ENCODE peak calls at places on chromosome 10, in ten cellular contexts. P is astrocyte of the spinal cord; S is effector CD4-positive, alpha-beta T cell; A is GM12865; Z is brain microvascular endothelial cell; I is neural progenitor cell; M is T-helper 17 cell; C is T-helper 9 cell; T is endothelial cell; B is Calu3. L is an unnamed sample.

GRCh38 chr10:72001026-72001380 is 36.8 kb downstream of the CHST3 start:
- DNase-seq in B (no peak), Z (no peak), A (no peak), I (no peak), C (no peak), T (no peak), M (no peak), P (no peak), S (no peak), L (no peak)

GRCh38 chr10:132337019-132337418 is 5.0 kb downstream of the LRRC27 start:
- DNase-seq in T (no peak), S (no peak), C (no peak), A (no peak), M (no peak), I (peak), B (no peak), P (peak), Z (no peak), L (no peak)

GRCh38 chr10:24989867-24990266 is 26.1 kb downstream of the ENKUR start:
- DNase-seq in I (no peak), C (no peak), A (no peak), M (no peak), B (no peak), P (peak), Z (no peak), S (no peak), T (no peak), L (no peak)

GRCh38 chr10:234708-235406 is 99.6 kb downstream of the ZMYND11 start:
- DNase-seq in B (no peak), M (no peak), P (no peak), A (no peak), I (no peak), T (no peak), S (no peak), C (no peak), Z (no peak), L (no peak)

GRCh38 chr10:77837248-77837924 is 89.2 kb downstream of the DLG5 start:
- DNase-seq in S (peak), M (peak), P (peak), B (no peak), C (peak), A (peak), I (peak), T (peak), Z (peak), L (peak)

GRCh38 chr10:635088-635861 is 54.2 kb downstream of the DIP2C start:
- DNase-seq in S (no peak), M (no peak), A (no peak), B (no peak), P (no peak), T (no peak), I (no peak), Z (no peak), C (no peak), L (no peak)

GRCh38 chr10:48476279-48476982 is 128.4 kb downstream of the ARHGAP22 start:
- DNase-seq in A (no peak), Z (no peak), I (no peak), P (no peak), B (no peak), S (no peak), C (no peak), T (no peak), M (no peak), L (peak)

GRCh38 chr10:74177140-74177677 is 26.2 kb downstream of the ADK start:
- DNase-seq in S (peak), B (peak), M (no peak), I (no peak), Z (peak), A (peak), P (no peak), C (peak), T (no peak), L (peak)

GRCh38 chr10:92891885-92892705 is 43.8 kb downstream of the EXOC6 start:
- DNase-seq in Z (peak), C (no peak), B (peak), S (no peak), P (peak), I (no peak), T (no peak), M (no peak), A (no peak), L (peak)

GRCh38 chr10:47262606-47263295 is 37.2 kb upstream of the GDF10 start:
- DNase-seq in B (no peak), T (no peak), S (no peak), Z (peak), A (no peak), P (peak), I (no peak), C (no peak), M (no peak), L (no peak)

GRCh38 chr10:99538287-99538917 is 5.7 kb downstream of the NKX2-3 start:
- DNase-seq in A (no peak), Z (no peak), I (no peak), T (no peak), C (no peak), P (no peak), M (no peak), S (no peak), B (no peak), L (peak)

GRCh38 chr10:10826125-10826524 is 191.5 kb upstream of the CELF2 start:
- DNase-seq in B (no peak), P (peak), A (no peak), I (no peak), C (no peak), S (no peak), T (no peak), Z (peak), M (no peak), L (no peak)

GRCh38 chr10:63866747-63867140 is 345.5 kb downstream of the REEP3 start:
- DNase-seq in M (no peak), S (no peak), B (peak), C (no peak), I (peak), Z (no peak), A (no peak), T (no peak), P (no peak), L (no peak)